ENCODE peak calls at places on chromosomes 6 and 20, in eight cellular contexts. I is heart left ventricle, N is right lobe of liver, L is A549, K is breast epithelium, C is tibial nerve, G is Peyer's patch, J is transverse colon. P is an unnamed sample.

GRCh38 chr20:54650201-54650722 is 174.9 kb downstream of the DOK5 start:
- DNase-seq in I (no peak), N (no peak), L (no peak), K (no peak), C (no peak), G (no peak), J (no peak), P (no peak)

GRCh38 chr6:5214570-5215052 is 46.1 kb downstream of the LYRM4 start:
- DNase-seq in I (peak; percentile 39), N (no peak), L (peak; percentile 25), K (no peak), C (no peak), G (no peak), J (peak; percentile 18), P (no peak)

GRCh38 chr6:158457616-158458278 is 102.1 kb upstream of the TMEM181 start:
- DNase-seq in I (no peak), N (no peak), L (no peak), K (no peak), C (no peak), G (no peak), J (no peak), P (no peak)

GRCh38 chr6:49519660-49520059 is 19.9 kb downstream of the GLYATL3 start:
- DNase-seq in I (no peak), N (no peak), L (no peak), K (no peak), C (no peak), G (no peak), J (no peak), P (no peak)

GRCh38 chr6:106373502-106374239 is 13.2 kb downstream of the CRYBG1 start:
- DNase-seq in I (no peak), N (no peak), L (no peak), K (no peak), C (no peak), G (no peak), J (no peak), P (no peak)

GRCh38 chr6:30321692-30322388 is 4.9 kb upstream of the TRIM39 start:
- DNase-seq in I (no peak), N (no peak), L (no peak), K (no peak), C (no peak), G (no peak), J (no peak), P (no peak)

GRCh38 chr6:109252261-109253041 is 129.8 kb downstream of the CD164 start:
- DNase-seq in I (no peak), N (peak; percentile 58), L (no peak), K (no peak), C (peak; percentile 39), G (no peak), J (no peak), P (no peak)

GRCh38 chr6:100455230-100456124 is 9.2 kb downstream of the SIM1 start:
- DNase-seq in I (no peak), N (no peak), L (no peak), K (no peak), C (no peak), G (no peak), J (peak; percentile 28), P (no peak)

GRCh38 chr6:81761197-81761596 is 8.7 kb upstream of the TENT5A start:
- DNase-seq in I (no peak), N (no peak), L (no peak), K (no peak), C (no peak), G (no peak), J (no peak), P (no peak)

GRCh38 chr6:112912351-112913101 is 565.4 kb downstream of the RFPL4B start:
- DNase-seq in I (no peak), N (no peak), L (no peak), K (no peak), C (no peak), G (no peak), J (no peak), P (no peak)

GRCh38 chr6:49430187-49430586 is 32.9 kb downstream of the MMUT start:
- DNase-seq in I (no peak), N (no peak), L (peak; percentile 1), K (no peak), C (no peak), G (no peak), J (no peak), P (no peak)

GRCh38 chr20:43831496-43832065 is 83.1 kb upstream of the TOX2 start:
- DNase-seq in I (no peak), N (peak; percentile 21), L (no peak), K (no peak), C (no peak), G (no peak), J (no peak), P (no peak)

GRCh38 chr6:143107440-143107839 is 46.8 kb downstream of the AIG1 start:
- DNase-seq in I (no peak), N (no peak), L (no peak), K (no peak), C (no peak), G (no peak), J (no peak), P (no peak)

GRCh38 chr20:61949714-61950630 is 115.7 kb downstream of the TAF4 start:
- DNase-seq in I (peak; percentile 4), N (peak; percentile 37), L (no peak), K (peak; percentile 38), C (no peak), G (no peak), J (no peak), P (no peak)

GRCh38 chr6:163413345-163414116 is 987 bp upstream of the QKI start:
- DNase-seq in I (peak; percentile 91), N (peak; percentile 91), L (peak; percentile 87), K (peak; percentile 82), C (peak; percentile 78), G (peak; percentile 82), J (peak; percentile 83), P (peak; percentile 24)

DNA sequence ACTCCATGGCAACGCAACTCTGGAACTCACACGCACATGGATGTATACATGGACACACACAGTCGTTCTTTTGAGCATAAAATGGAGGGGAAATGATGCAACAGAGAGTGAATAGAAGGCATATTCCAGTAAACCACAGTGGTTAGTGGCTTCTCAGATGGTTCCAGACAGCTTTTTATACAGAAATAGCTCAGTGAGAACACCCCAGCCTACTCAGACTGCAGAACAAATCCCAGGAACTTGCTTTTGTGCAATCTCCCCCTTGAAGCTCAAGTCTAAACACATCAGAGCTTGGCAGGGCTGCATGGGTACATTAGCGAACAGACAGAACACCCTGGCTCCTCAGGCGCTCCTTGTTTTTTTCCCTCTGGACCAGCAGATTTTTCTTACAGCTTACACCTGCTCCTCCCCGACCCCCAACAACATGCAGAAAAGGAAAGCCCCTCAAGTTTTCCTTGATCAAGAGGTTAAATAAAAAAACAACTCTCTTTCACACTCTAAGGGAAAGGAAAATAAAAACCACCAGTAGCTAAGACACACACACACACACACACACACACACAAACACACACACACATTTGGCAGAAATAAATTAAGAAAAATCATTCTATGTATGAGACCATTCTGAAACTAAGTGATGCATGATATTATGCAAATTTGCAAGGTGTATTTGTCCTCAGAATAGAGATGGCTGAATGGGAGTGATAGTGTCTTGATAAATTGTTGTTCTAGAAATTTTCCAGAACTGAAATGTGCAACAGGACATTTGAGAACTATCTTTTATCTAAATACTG is 51.2 kb upstream of the RANBP9 start:
- DNase-seq in I (no peak), N (no peak), L (no peak), K (no peak), C (peak; percentile 36), G (no peak), J (peak; percentile 42), P (no peak)
- H3K4me1 ChIP-seq in I (peaks cover 19% of the 10 kb centered on the region), N (no peaks in the 10 kb centered on the region), L (no peaks in the 10 kb centered on the region), K (peaks cover 3% of the 10 kb centered on the region), C (peaks cover 29% of the 10 kb centered on the region), G (no peaks in the 10 kb centered on the region), J (no peaks in the 10 kb centered on the region), P (peaks cover 92% of the 10 kb centered on the region)

GRCh38 chr20:34704177-34705007 is at the start of gene TP53INP2:
- DNase-seq in I (peak; percentile 95), N (peak; percentile 97), L (peak; percentile 89), K (peak; percentile 90), C (peak; percentile 89), G (peak; percentile 94), J (peak; percentile 96), P (peak; percentile 70)
- TF ChIP-seq POLR2A in I (peak; percentile 69), N (peak; percentile 91), L (no peak), K (no peak), C (peak; percentile 79), G (peak; percentile 74), J (peak; percentile 53), P (no peak)

GRCh38 chr20:11216451-11217314 is 542.9 kb upstream of the JAG1 start:
- DNase-seq in I (no peak), N (no peak), L (peak; percentile 81), K (no peak), C (no peak), G (no peak), J (no peak), P (no peak)
- H3K4me1 ChIP-seq in I (peaks cover 24% of the 10 kb centered on the region), N (no peaks in the 10 kb centered on the region), L (peaks cover 34% of the 10 kb centered on the region), K (no peaks in the 10 kb centered on the region), C (peaks cover 3% of the 10 kb centered on the region), G (no peaks in the 10 kb centered on the region), J (peaks cover 8% of the 10 kb centered on the region), P (peaks cover 37% of the 10 kb centered on the region)

GRCh38 chr6:31794866-31795615 is 511 bp downstream of the VARS1 start:
- DNase-seq in I (no peak), N (no peak), L (no peak), K (no peak), C (no peak), G (no peak), J (no peak), P (no peak)
- TF ChIP-seq POLR2A in I (no peak), N (no peak), L (no peak), K (no peak), C (no peak), G (no peak), J (no peak), P (no peak)

GRCh38 chr6:35492664-35493284 is 4.1 kb downstream of the TEAD3 start:
- DNase-seq in I (no peak), N (no peak), L (no peak), K (no peak), C (no peak), G (no peak), J (no peak), P (no peak)

GRCh38 chr6:35489995-35490791 is 6.7 kb downstream of the TEAD3 start:
- DNase-seq in I (peak; percentile 91), N (no peak), L (no peak), K (peak; percentile 70), C (peak; percentile 54), G (no peak), J (peak; percentile 81), P (no peak)

GRCh38 chr6:35490821-35491557 is 5.9 kb downstream of the TEAD3 start:
- DNase-seq in I (no peak), N (no peak), L (no peak), K (no peak), C (no peak), G (no peak), J (no peak), P (no peak)

GRCh38 chr6:35493307-35493983 is 3.4 kb downstream of the TEAD3 start:
- DNase-seq in I (no peak), N (no peak), L (no peak), K (no peak), C (no peak), G (no peak), J (no peak), P (no peak)

GRCh38 chr6:35491558-35492541 is 5.0 kb downstream of the TEAD3 start:
- DNase-seq in I (no peak), N (no peak), L (no peak), K (no peak), C (no peak), G (no peak), J (no peak), P (no peak)
- H3K4me1 ChIP-seq in I (peaks cover 79% of the 10 kb centered on the region), N (peaks cover 7% of the 10 kb centered on the region), L (peaks cover 14% of the 10 kb centered on the region), K (peaks cover 22% of the 10 kb centered on the region), C (peaks cover 27% of the 10 kb centered on the region), G (peaks cover 6% of the 10 kb centered on the region), J (peaks cover 46% of the 10 kb centered on the region), P (peaks cover 72% of the 10 kb centered on the region)